ENCODE peak calls at places on chromosomes 7 and 10, in four cellular contexts. L, Y, R and I are unnamed samples.

GRCh38 chr7:1530946-1531262 is 402 bp downstream of the MAFK start:
- DNase-seq in L (no peak), Y (no peak), R (no peak), I (no peak)

GRCh38 chr7:22141355-22141754 is 195.7 kb upstream of the CDCA7L start:
- DNase-seq in L (no peak), Y (no peak), R (no peak), I (no peak)

GRCh38 chr10:13528138-13528874 is 508 bp downstream of the BEND7 start:
- DNase-seq in L (no peak), Y (no peak), R (no peak), I (no peak)

GRCh38 chr7:148773344-148773743 is 74.6 kb downstream of the CUL1 start:
- DNase-seq in L (no peak), Y (no peak), R (no peak), I (no peak)

GRCh38 chr7:16422100-16422430 is 727 bp upstream of the CRPPA start:
- DNase-seq in L (no peak), Y (peak), R (no peak), I (no peak)

GRCh38 chr7:2269468-2270460 is 27.7 kb downstream of the NUDT1 start:
- DNase-seq in L (no peak), Y (peak), R (no peak), I (no peak)

GRCh38 chr7:30937426-30937825 is 25.8 kb downstream of the AQP1 start:
- DNase-seq in L (no peak), Y (no peak), R (no peak), I (no peak)

GRCh38 chr10:30579554-30579953 is 50.0 kb downstream of the LYZL2 start:
- DNase-seq in L (no peak), Y (no peak), R (no peak), I (no peak)

GRCh38 chr10:77287647-77288120 is 349.9 kb downstream of the KCNMA1 start:
- DNase-seq in L (no peak), Y (no peak), R (no peak), I (no peak)

GRCh38 chr7:134470864-134471263 is 12.0 kb upstream of the AKR1B1 start:
- DNase-seq in L (no peak), Y (peak), R (no peak), I (no peak)

GRCh38 chr7:927031-927671 is 27.3 kb downstream of the ADAP1 start:
- DNase-seq in L (no peak), Y (no peak), R (no peak), I (peak)

GRCh38 chr7:14751461-14751860 is 151.1 kb downstream of the DGKB start:
- DNase-seq in L (no peak), Y (no peak), R (no peak), I (peak)

GRCh38 chr7:116271161-116271979 is 61.0 kb downstream of the TES start:
- DNase-seq in L (no peak), Y (peak), R (no peak), I (no peak)

GRCh38 chr7:140417456-140418155 is 13.7 kb downstream of the RAB19 start:
- DNase-seq in L (peak), Y (no peak), R (no peak), I (no peak)

GRCh38 chr7:80210400-80210799 is 75.8 kb downstream of the GNAI1 start:
- DNase-seq in L (no peak), Y (no peak), R (no peak), I (no peak)

GRCh38 chr10:74388801-74389200 is 237.8 kb downstream of the ADK start:
- DNase-seq in L (no peak), Y (no peak), R (no peak), I (no peak)

GRCh38 chr10:62166331-62167154 is 102.1 kb downstream of the RTKN2 start:
- DNase-seq in L (peak), Y (peak), R (no peak), I (no peak)

GRCh38 chr7:44060091-44060947 is 5.0 kb downstream of the PGAM2 start:
- DNase-seq in L (no peak), Y (no peak), R (no peak), I (no peak)

GRCh38 chr7:111107576-111107975 is 16.6 kb downstream of the LRRN3 start:
- DNase-seq in L (no peak), Y (peak), R (no peak), I (no peak)

GRCh38 chr10:37684765-37685164 is 172.6 kb downstream of the ZNF248 start:
- DNase-seq in L (no peak), Y (no peak), R (no peak), I (no peak)

GRCh38 chr10:130751106-130751840 is 560.2 kb downstream of the TCERG1L start:
- DNase-seq in L (no peak), Y (no peak), R (no peak), I (no peak)

GRCh38 chr10:132705173-132705572 is 80.8 kb downstream of the NKX6-2 start:
- DNase-seq in L (no peak), Y (no peak), R (no peak), I (no peak)

GRCh38 chr10:132188331-132188730 is 1.6 kb downstream of the DPYSL4 start:
- DNase-seq in L (no peak), Y (no peak), R (no peak), I (no peak)

GRCh38 chr7:10412426-10413019 is 561.1 kb upstream of the PHF14 start:
- DNase-seq in L (peak), Y (no peak), R (no peak), I (peak)

GRCh38 chr7:84701524-84702306 is 485.1 kb downstream of the SEMA3D start:
- DNase-seq in L (peak), Y (peak), R (no peak), I (peak)

GRCh38 chr7:92875719-92876118 is 39.3 kb upstream of the CDK6 start:
- DNase-seq in L (no peak), Y (no peak), R (no peak), I (no peak)

GRCh38 chr7:42071372-42072261 is 165.4 kb downstream of the GLI3 start:
- DNase-seq in L (peak), Y (peak), R (no peak), I (no peak)

GRCh38 chr7:149500910-149501309 is 3.3 kb upstream of the ZNF746 start:
- DNase-seq in L (no peak), Y (no peak), R (no peak), I (no peak)

GRCh38 chr10:50740351-50740688 is 584 bp downstream of the ASAH2B start:
- DNase-seq in L (no peak), Y (peak), R (no peak), I (no peak)

GRCh38 chr10:71473671-71474599 is 77.2 kb downstream of the CDH23 start:
- DNase-seq in L (no peak), Y (no peak), R (no peak), I (no peak)

GRCh38 chr7:17781491-17782215 is 158.6 kb downstream of the SNX13 start:
- DNase-seq in L (no peak), Y (peak), R (no peak), I (no peak)

GRCh38 chr10:118497227-118497626 is 98.2 kb downstream of the PRLHR start:
- DNase-seq in L (no peak), Y (no peak), R (no peak), I (no peak)

GRCh38 chr7:94975316-94975715 is 67.9 kb downstream of the PPP1R9A start:
- DNase-seq in L (no peak), Y (peak), R (no peak), I (no peak)

GRCh38 chr7:36792421-36792820 is 68.1 kb upstream of the AOAH start:
- DNase-seq in L (no peak), Y (no peak), R (no peak), I (no peak)

GRCh38 chr10:62959553-62959952 is 143.4 kb upstream of the EGR2 start:
- DNase-seq in L (no peak), Y (peak), R (no peak), I (no peak)

GRCh38 chr7:40437498-40437897 is 302.7 kb downstream of the SUGCT start:
- DNase-seq in L (no peak), Y (peak), R (no peak), I (no peak)

GRCh38 chr10:132752378-132752777 is 33.6 kb downstream of the NKX6-2 start:
- DNase-seq in L (no peak), Y (no peak), R (no peak), I (no peak)

GRCh38 chr10:80588506-80589020 is 50.9 kb downstream of the SH2D4B start:
- DNase-seq in L (no peak), Y (no peak), R (no peak), I (no peak)

GRCh38 chr7:154409703-154410311 is 357.6 kb downstream of the DPP6 start:
- DNase-seq in L (peak), Y (no peak), R (no peak), I (no peak)